ENCODE peak calls at places on chromosomes 12 and 14, in four cellular contexts. J is choroid plexus epithelial cell; D is neural crest cell; Q is CD4-positive, alpha-beta T cell. G is an unnamed sample.

GRCh38 chr12:124765571-124766489 is 97.8 kb downstream of the SCARB1 start:
- DNase-seq in J (no peak), D (no peak), Q (no peak), G (no peak)

GRCh38 chr12:122871851-122872785 is 23.8 kb downstream of the VPS37B start:
- DNase-seq in J (peak; percentile 82), D (peak; percentile 33), Q (no peak), G (peak; percentile 86)

GRCh38 chr14:36747411-36748184 is 85.9 kb downstream of the PAX9 start:
- DNase-seq in J (peak; percentile 16), D (no peak), Q (no peak), G (no peak)

GRCh38 chr14:89367449-89368120 is 49.4 kb downstream of the FOXN3 start:
- DNase-seq in J (no peak), D (no peak), Q (no peak), G (no peak)

GRCh38 chr14:89695846-89696245 is 258.7 kb downstream of the EFCAB11 start:
- DNase-seq in J (no peak), D (no peak), Q (no peak), G (no peak)

GRCh38 chr14:72615511-72616121 is 278.3 kb downstream of the DPF3 start:
- DNase-seq in J (peak; percentile 37), D (no peak), Q (no peak), G (no peak)

GRCh38 chr12:124687695-124688301 is 120.4 kb upstream of the NCOR2 start:
- DNase-seq in J (peak; percentile 73), D (no peak), Q (no peak), G (peak; percentile 46)

GRCh38 chr12:43114316-43114715 is 437.7 kb downstream of the ADAMTS20 start:
- DNase-seq in J (no peak), D (no peak), Q (no peak), G (no peak)

GRCh38 chr12:104546575-104546974 is 89.8 kb downstream of the CHST11 start:
- DNase-seq in J (no peak), D (no peak), Q (no peak), G (no peak)

GRCh38 chr12:127300753-127301152 is 966.2 kb upstream of the TMEM132C start:
- DNase-seq in J (no peak), D (no peak), Q (no peak), G (no peak)

GRCh38 chr12:105852958-105853357 is 285.8 kb downstream of the NUAK1 start:
- DNase-seq in J (no peak), D (no peak), Q (no peak), G (no peak)

GRCh38 chr12:118376089-118377004 is at the start of gene SUDS3:
- DNase-seq in J (peak; percentile 79), D (peak; percentile 99), Q (peak; percentile 91), G (peak; percentile 96)

GRCh38 chr12:19546611-19547162 is 107.4 kb downstream of the AEBP2 start:
- DNase-seq in J (peak; percentile 79), D (no peak), Q (no peak), G (no peak)

GRCh38 chr12:82596484-82596883 is 90.2 kb upstream of the TMTC2 start:
- DNase-seq in J (no peak), D (no peak), Q (no peak), G (no peak)

GRCh38 chr14:84144166-84144565 is 1385.8 kb upstream of the FLRT2 start:
- DNase-seq in J (peak; percentile 53), D (no peak), Q (no peak), G (no peak)

GRCh38 chr14:45091696-45092095 is 7.8 kb downstream of the PRPF39 start:
- DNase-seq in J (peak; percentile 49), D (no peak), Q (no peak), G (no peak)

GRCh38 chr12:50764861-50765324 is 992 bp downstream of the ATF1 start:
- DNase-seq in J (peak; percentile 68), D (no peak), Q (peak; percentile 52), G (peak; percentile 59)

GRCh38 chr12:77679701-77680100 is 151.0 kb upstream of the NAV3 start:
- DNase-seq in J (peak; percentile 19), D (no peak), Q (no peak), G (no peak)

GRCh38 chr14:31283568-31284252 is 76.1 kb upstream of the HECTD1 start:
- DNase-seq in J (peak; percentile 14), D (no peak), Q (no peak), G (no peak)

GRCh38 chr12:100752841-100753240 is 41.7 kb upstream of the ANO4 start:
- DNase-seq in J (no peak), D (no peak), Q (no peak), G (no peak)

GRCh38 chr14:99574099-99574880 is 29.7 kb downstream of the CCDC85C start:
- DNase-seq in J (peak; percentile 79), D (no peak), Q (no peak), G (no peak)

GRCh38 chr14:22614240-22614799 is 16.2 kb downstream of the ABHD4 start:
- DNase-seq in J (peak; percentile 98), D (no peak), Q (no peak), G (no peak)

GRCh38 chr12:103962493-103962892 is 3.2 kb upstream of the TDG start:
- DNase-seq in J (no peak), D (no peak), Q (no peak), G (no peak)

GRCh38 chr14:74838141-74838540 is 37.8 kb downstream of the PROX2 start:
- DNase-seq in J (peak; percentile 51), D (no peak), Q (no peak), G (no peak)

GRCh38 chr12:100437038-100437841 is 36.4 kb upstream of the NR1H4 start:
- DNase-seq in J (peak; percentile 19), D (no peak), Q (no peak), G (no peak)

GRCh38 chr14:101719045-101719645 is 42.4 kb upstream of the PPP2R5C start:
- DNase-seq in J (no peak), D (no peak), Q (no peak), G (no peak)

GRCh38 chr12:38892090-38892786 is 13.2 kb downstream of the CPNE8 start:
- DNase-seq in J (peak; percentile 15), D (no peak), Q (no peak), G (no peak)

GRCh38 chr12:47773062-47773857 is at the start of gene SLC48A1:
- DNase-seq in J (peak; percentile 53), D (peak; percentile 70), Q (peak; percentile 83), G (peak; percentile 64)

GRCh38 chr12:60106207-60106606 is 510.4 kb downstream of the SLC16A7 start:
- DNase-seq in J (peak; percentile 60), D (no peak), Q (no peak), G (no peak)
- TF ChIP-seq CTCF in J (peak; percentile 56), D (peak; percentile 42), Q (no peak), G (no peak)

GRCh38 chr14:85528080-85528881 is 1.7 kb upstream of the FLRT2 start:
- DNase-seq in J (peak; percentile 96), D (peak; percentile 20), Q (no peak), G (no peak)
- TF ChIP-seq CTCF in J (peak; percentile 81), D (peak; percentile 63), Q (no peak), G (no peak)

GRCh38 chr14:94000267-94000666 is 3.2 kb downstream of the CCDC197 start:
- DNase-seq in J (no peak), D (no peak), Q (no peak), G (no peak)

GRCh38 chr14:93997933-93998870 is 1.1 kb downstream of the CCDC197 start:
- DNase-seq in J (no peak), D (no peak), Q (no peak), G (no peak)

GRCh38 chr14:93998871-93999403 is 1.8 kb downstream of the CCDC197 start:
- DNase-seq in J (no peak), D (no peak), Q (no peak), G (no peak)

GRCh38 chr14:94000986-94001385 is 3.9 kb downstream of the CCDC197 start:
- DNase-seq in J (no peak), D (no peak), Q (no peak), G (no peak)

DNA sequence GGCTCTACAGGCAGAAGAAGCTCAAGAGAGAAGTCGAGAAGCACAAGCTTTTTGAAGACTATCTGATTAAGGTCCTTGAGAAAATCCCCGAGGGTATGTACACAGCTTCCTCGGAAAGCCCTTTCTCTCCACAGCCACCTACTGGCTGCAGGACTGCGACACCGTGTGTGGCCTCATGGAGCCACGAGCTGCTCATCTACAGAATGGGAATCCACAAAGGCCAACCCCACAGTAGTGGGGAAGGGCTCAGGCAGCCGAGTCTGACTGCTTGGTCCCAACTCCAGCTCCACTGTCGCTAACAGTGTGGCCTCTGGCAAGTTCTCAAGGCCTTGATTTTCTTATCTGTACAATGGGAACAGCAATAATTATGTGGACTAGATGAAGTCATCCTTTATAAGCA is 2.5 kb downstream of the CCDC197 start:
- DNase-seq in J (no peak), D (no peak), Q (no peak), G (no peak)
- TF ChIP-seq CTCF in J (no peak), D (no peak), Q (no peak), G (no peak)

GRCh38 chr14:60514378-60515243 is 5.7 kb downstream of the SIX6 start:
- DNase-seq in J (no peak), D (peak; percentile 85), Q (no peak), G (peak; percentile 27)
- TF ChIP-seq CTCF in J (no peak), D (peak; percentile 72), Q (no peak), G (peak; percentile 59)

DNA sequence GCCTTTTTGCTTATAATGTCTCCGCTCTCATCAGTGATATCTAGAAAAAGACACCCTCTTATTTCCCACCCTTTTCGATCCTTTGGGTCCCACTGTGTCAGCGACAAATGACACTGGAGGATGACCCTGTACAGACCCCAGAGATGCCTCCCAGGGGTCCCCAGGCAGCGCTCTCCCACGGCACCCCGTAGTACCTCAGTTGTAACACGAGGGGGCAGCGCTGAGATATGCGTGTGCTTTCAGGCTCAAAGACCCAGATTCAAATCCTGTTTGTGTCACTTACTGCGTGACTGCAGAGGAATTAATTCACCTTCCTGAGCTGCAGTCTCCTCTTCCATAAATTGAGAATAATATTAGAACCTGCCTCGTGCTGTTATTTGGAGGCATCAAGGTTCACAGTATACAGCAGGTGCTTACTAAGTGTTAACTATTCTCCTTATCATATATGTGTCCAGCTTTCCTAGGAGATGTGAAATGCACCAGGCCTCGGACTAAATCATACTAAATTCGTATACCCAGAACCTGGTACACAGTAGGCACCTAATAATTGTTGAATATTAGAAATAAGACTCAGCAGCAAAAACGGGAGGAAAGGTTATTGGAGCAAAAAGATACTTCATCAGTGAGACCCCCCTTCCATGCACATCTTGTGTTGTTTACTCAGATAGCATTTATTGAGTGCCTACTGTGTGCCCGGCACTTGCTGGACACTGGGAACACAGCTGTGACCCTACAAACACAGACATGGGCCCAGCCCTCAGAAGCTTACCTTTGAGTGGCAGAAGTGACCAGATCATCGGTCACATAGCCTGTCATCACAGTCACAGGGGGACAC is 99.9 kb downstream of the PHETA1 start:
- DNase-seq in J (peak; percentile 11), D (peak; percentile 20), Q (no peak), G (peak; percentile 44)
- TF ChIP-seq CTCF in J (peak; percentile 59), D (peak; percentile 61), Q (peak; percentile 54), G (peak; percentile 79)

DNA sequence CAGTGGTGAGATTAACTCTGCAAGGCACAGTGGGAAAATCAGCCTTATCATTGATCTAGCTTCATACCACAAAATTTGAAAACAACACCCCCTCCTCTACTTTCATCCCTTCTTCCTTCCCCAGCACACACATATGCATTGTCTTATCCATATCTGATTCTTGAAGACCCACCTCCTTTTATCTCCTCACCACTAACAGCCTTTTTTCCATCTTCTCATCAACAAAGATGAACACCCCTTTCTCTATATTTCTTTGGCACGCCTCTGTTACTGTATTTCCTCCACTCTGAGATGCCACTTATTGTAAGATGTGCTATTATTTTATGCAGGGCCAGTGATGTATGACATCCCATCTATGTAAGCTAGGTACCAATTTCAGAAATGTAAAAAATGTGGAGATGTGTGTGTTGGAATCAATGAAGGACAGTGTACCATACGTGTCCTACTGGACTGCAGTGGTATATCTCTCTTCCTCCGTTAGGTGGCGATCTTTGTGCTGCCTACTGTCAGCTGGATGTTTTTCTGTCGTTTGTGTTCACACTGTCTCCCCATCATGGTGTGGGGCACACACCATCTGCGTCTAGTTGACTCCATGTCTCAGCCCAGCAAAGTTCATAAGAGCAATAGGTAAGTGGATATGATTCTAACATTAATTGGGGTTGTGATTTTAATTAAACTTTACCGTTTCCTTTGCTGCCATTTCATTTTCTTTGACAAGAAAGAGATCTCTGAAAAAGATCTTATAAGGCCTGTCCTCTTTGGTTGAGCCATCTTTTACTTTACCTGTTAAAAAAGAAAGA is 24.0 kb downstream of the CCDC38 start:
- DNase-seq in J (peak; percentile 73), D (peak; percentile 29), Q (peak; percentile 8), G (peak; percentile 62)
- TF ChIP-seq CTCF in J (peak; percentile 92), D (peak; percentile 83), Q (peak; percentile 86), G (peak; percentile 95)